ENCODE peak calls at places on chromosome 9, in six cellular contexts. One of them, this sample, is unnamed.

GRCh38 chr9:94805585-94805984 is 79.1 kb downstream of the AOPEP start:
- DNase-seq in HL-60: peak
- DNase-seq in HFF-Myc: peak
- DNase-seq in cardiac fibroblast: peak
- DNase-seq in left lung: no peak
- DNase-seq in astrocyte: peak
- DNase-seq in this sample: no peak

GRCh38 chr9:99762470-99762869 is 59.2 kb upstream of the NR4A3 start:
- DNase-seq in HL-60: no peak
- DNase-seq in HFF-Myc: no peak
- DNase-seq in cardiac fibroblast: no peak
- DNase-seq in left lung: no peak
- DNase-seq in astrocyte: no peak
- DNase-seq in this sample: peak

GRCh38 chr9:130263601-130264413 is 1.8 kb upstream of the HMCN2 start:
- DNase-seq in HL-60: no peak
- DNase-seq in HFF-Myc: no peak
- DNase-seq in cardiac fibroblast: peak
- DNase-seq in left lung: no peak
- DNase-seq in astrocyte: peak
- DNase-seq in this sample: no peak

GRCh38 chr9:34580358-34580757 is 9.2 kb downstream of the CNTFR start:
- DNase-seq in HL-60: no peak
- DNase-seq in HFF-Myc: no peak
- DNase-seq in cardiac fibroblast: no peak
- DNase-seq in left lung: no peak
- DNase-seq in astrocyte: no peak
- DNase-seq in this sample: no peak

GRCh38 chr9:71911908-71912325 is 478 bp downstream of the C9orf85 start:
- DNase-seq in HL-60: no peak
- DNase-seq in HFF-Myc: peak
- DNase-seq in cardiac fibroblast: no peak
- DNase-seq in left lung: no peak
- DNase-seq in astrocyte: peak
- DNase-seq in this sample: no peak

GRCh38 chr9:129596541-129597328 is 24.2 kb downstream of the C9orf50 start:
- DNase-seq in HL-60: no peak
- DNase-seq in HFF-Myc: no peak
- DNase-seq in cardiac fibroblast: peak
- DNase-seq in left lung: peak
- DNase-seq in astrocyte: peak
- DNase-seq in this sample: no peak

GRCh38 chr9:78280982-78281668 is 15.8 kb upstream of the PSAT1 start:
- DNase-seq in HL-60: peak
- DNase-seq in HFF-Myc: no peak
- DNase-seq in cardiac fibroblast: peak
- DNase-seq in left lung: peak
- DNase-seq in astrocyte: peak
- DNase-seq in this sample: no peak

GRCh38 chr9:90974007-90974406 is 172.4 kb downstream of the SYK start:
- DNase-seq in HL-60: no peak
- DNase-seq in HFF-Myc: no peak
- DNase-seq in cardiac fibroblast: peak
- DNase-seq in left lung: no peak
- DNase-seq in astrocyte: peak
- DNase-seq in this sample: no peak

GRCh38 chr9:109027176-109027575 is 13.9 kb upstream of the CTNNAL1 start:
- DNase-seq in HL-60: no peak
- DNase-seq in HFF-Myc: no peak
- DNase-seq in cardiac fibroblast: no peak
- DNase-seq in left lung: no peak
- DNase-seq in astrocyte: peak
- DNase-seq in this sample: no peak

GRCh38 chr9:136242908-136243525 is 2.6 kb downstream of the QSOX2 start:
- DNase-seq in HL-60: peak
- DNase-seq in HFF-Myc: no peak
- DNase-seq in cardiac fibroblast: peak
- DNase-seq in left lung: no peak
- DNase-seq in astrocyte: no peak
- DNase-seq in this sample: no peak

GRCh38 chr9:84310903-84311302 is 29.7 kb downstream of the SLC28A3 start:
- DNase-seq in HL-60: no peak
- DNase-seq in HFF-Myc: no peak
- DNase-seq in cardiac fibroblast: no peak
- DNase-seq in left lung: no peak
- DNase-seq in astrocyte: no peak
- DNase-seq in this sample: no peak

GRCh38 chr9:16726023-16726422 is 144.4 kb downstream of the BNC2 start:
- DNase-seq in HL-60: no peak
- DNase-seq in HFF-Myc: no peak
- DNase-seq in cardiac fibroblast: peak
- DNase-seq in left lung: no peak
- DNase-seq in astrocyte: peak
- DNase-seq in this sample: no peak
- TF ChIP-seq CTCF in HL-60: no peak
- TF ChIP-seq CTCF in HFF-Myc: no peak
- TF ChIP-seq CTCF in cardiac fibroblast: no peak
- TF ChIP-seq CTCF in left lung: no peak
- TF ChIP-seq CTCF in astrocyte: peak
- TF ChIP-seq CTCF in this sample: no peak

GRCh38 chr9:131539223-131539923 is 6.0 kb upstream of the PRRT1B start:
- DNase-seq in HL-60: no peak
- DNase-seq in HFF-Myc: no peak
- DNase-seq in cardiac fibroblast: no peak
- DNase-seq in left lung: no peak
- DNase-seq in astrocyte: no peak
- DNase-seq in this sample: no peak

GRCh38 chr9:131545786-131546335 is 538 bp downstream of the PRRT1B start:
- DNase-seq in HL-60: no peak
- DNase-seq in HFF-Myc: no peak
- DNase-seq in cardiac fibroblast: no peak
- DNase-seq in left lung: no peak
- DNase-seq in astrocyte: no peak
- DNase-seq in this sample: no peak

GRCh38 chr9:131546336-131547084 is 1.2 kb downstream of the PRRT1B start:
- DNase-seq in HL-60: no peak
- DNase-seq in HFF-Myc: no peak
- DNase-seq in cardiac fibroblast: no peak
- DNase-seq in left lung: no peak
- DNase-seq in astrocyte: no peak
- DNase-seq in this sample: no peak

GRCh38 chr9:131543141-131543540 is 2.2 kb upstream of the PRRT1B start:
- DNase-seq in HL-60: no peak
- DNase-seq in HFF-Myc: no peak
- DNase-seq in cardiac fibroblast: no peak
- DNase-seq in left lung: no peak
- DNase-seq in astrocyte: no peak
- DNase-seq in this sample: no peak

GRCh38 chr9:131545003-131545785 is at the start of gene PRRT1B:
- DNase-seq in HL-60: no peak
- DNase-seq in HFF-Myc: no peak
- DNase-seq in cardiac fibroblast: no peak
- DNase-seq in left lung: peak
- DNase-seq in astrocyte: no peak
- DNase-seq in this sample: no peak
- H3K4me3 ChIP-seq in HL-60: no peak
- H3K4me3 ChIP-seq in HFF-Myc: no peak
- H3K4me3 ChIP-seq in cardiac fibroblast: no peak
- H3K4me3 ChIP-seq in left lung: peak
- H3K4me3 ChIP-seq in astrocyte: no peak
- H3K4me3 ChIP-seq in this sample: no peak

DNA sequence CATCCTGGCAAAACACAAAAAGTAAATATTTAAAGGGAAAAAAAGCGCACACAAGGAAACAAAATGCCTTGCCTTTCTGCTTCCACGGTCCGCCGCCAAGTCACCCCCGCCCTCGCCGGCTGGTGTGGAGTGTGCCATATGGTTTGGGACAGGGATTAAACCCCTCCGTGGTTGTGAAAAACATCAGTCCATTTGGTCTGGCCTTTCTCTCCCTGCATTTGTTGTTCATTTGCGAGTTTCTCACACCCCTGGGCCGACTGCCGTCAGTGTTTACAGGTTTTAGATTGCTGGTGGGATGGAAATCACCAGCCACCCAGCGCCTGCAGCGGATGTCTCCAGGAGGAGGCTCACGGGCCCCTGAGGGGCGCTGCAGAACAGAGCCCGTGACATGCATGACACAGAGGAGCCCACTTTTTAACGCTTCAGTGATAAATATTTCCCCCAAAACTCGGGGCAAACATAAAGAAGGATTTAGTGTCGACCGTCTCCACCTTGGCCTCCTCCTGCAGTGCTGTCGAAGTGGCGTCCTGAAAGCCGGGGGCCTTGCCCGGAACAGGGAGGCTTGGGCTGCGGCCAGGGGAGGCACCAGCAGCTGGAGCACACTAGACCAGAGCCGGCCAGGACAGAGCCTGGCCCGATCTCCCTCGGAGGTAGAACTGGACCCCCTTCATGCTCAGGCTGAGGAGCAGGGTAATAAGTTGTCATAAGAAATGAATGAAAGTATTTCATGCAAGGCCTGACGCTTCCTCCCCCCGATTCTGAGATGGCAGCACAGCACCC is 161.4 kb downstream of the HSD17B3 start:
- DNase-seq in HL-60: no peak
- DNase-seq in HFF-Myc: no peak
- DNase-seq in cardiac fibroblast: no peak
- DNase-seq in left lung: no peak
- DNase-seq in astrocyte: no peak
- DNase-seq in this sample: no peak
- TF ChIP-seq CTCF in HL-60: no peak
- TF ChIP-seq CTCF in HFF-Myc: no peak
- TF ChIP-seq CTCF in cardiac fibroblast: no peak
- TF ChIP-seq CTCF in left lung: no peak
- TF ChIP-seq CTCF in astrocyte: no peak
- TF ChIP-seq CTCF in this sample: no peak

DNA sequence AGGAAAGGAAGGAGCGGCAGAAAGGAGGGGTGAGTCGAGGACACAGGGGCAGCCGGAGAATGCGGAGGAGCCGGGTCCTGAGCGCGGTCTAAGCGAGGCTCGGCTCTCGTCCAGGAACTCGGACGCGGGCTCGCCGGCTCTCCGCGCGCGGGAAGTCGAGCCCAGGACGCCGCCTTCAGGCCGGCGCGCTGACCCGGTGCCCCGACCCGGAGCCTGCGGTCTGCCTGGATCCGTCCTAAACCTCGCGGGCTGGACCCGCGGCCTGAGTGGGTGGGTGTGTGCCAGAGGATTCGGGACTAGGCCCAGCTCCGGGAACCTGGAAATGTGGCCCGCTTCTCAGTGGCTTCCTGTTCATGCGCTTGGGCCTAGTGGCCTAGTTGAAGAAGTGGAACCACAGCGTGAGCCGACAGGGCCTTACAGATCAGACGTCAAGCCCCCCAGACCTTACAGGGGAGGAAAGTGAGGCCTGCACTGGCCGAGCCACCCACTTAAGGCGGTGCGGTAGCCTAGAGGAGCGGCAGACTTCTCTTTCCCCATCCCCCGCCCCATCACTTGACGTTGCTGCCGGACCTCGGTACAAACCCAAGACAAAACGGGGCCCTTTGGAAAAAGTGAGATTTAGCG is 1.2 kb downstream of the CDKN2B-AS1 start:
- DNase-seq in HL-60: no peak
- DNase-seq in HFF-Myc: no peak
- DNase-seq in cardiac fibroblast: peak
- DNase-seq in left lung: peak
- DNase-seq in astrocyte: peak
- DNase-seq in this sample: no peak
- H3K4me3 ChIP-seq in HL-60: peak
- H3K4me3 ChIP-seq in HFF-Myc: peak
- H3K4me3 ChIP-seq in cardiac fibroblast: peak
- H3K4me3 ChIP-seq in left lung: peak
- H3K4me3 ChIP-seq in astrocyte: peak
- H3K4me3 ChIP-seq in this sample: peak

DNA sequence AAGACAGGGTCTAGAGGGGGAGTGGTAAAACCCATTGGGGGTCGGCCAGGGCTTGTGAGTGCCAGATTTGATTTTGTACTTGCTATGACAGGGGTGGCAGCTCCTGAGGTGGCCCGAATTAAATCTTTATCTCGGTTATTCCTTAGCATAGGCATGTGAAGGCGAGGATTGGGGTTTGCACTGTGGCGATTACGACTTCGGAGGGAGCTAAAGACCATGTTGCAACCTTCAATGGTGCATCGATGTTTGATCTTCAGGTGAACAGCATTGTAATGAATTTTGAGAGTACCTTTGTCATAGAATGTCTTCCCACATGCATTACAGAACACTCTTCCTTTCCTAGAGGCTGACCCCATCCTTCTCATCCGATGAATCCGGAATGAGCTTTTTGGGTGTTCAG is 433.9 kb downstream of the BNC2 start:
- DNase-seq in HL-60: no peak
- DNase-seq in HFF-Myc: no peak
- DNase-seq in cardiac fibroblast: no peak
- DNase-seq in left lung: no peak
- DNase-seq in astrocyte: no peak
- DNase-seq in this sample: no peak
- TF ChIP-seq CTCF in HL-60: no peak
- TF ChIP-seq CTCF in HFF-Myc: no peak
- TF ChIP-seq CTCF in cardiac fibroblast: no peak
- TF ChIP-seq CTCF in left lung: no peak
- TF ChIP-seq CTCF in astrocyte: no peak
- TF ChIP-seq CTCF in this sample: no peak

GRCh38 chr9:35904338-35904737 is 1.7 kb upstream of the HRCT1 start:
- DNase-seq in HL-60: no peak
- DNase-seq in HFF-Myc: no peak
- DNase-seq in cardiac fibroblast: no peak
- DNase-seq in left lung: no peak
- DNase-seq in astrocyte: no peak
- DNase-seq in this sample: no peak

GRCh38 chr9:35906923-35907699 is 1.1 kb downstream of the HRCT1 start:
- DNase-seq in HL-60: no peak
- DNase-seq in HFF-Myc: no peak
- DNase-seq in cardiac fibroblast: peak
- DNase-seq in left lung: peak
- DNase-seq in astrocyte: peak
- DNase-seq in this sample: no peak

GRCh38 chr9:35903049-35903448 is 3.0 kb upstream of the HRCT1 start:
- DNase-seq in HL-60: peak
- DNase-seq in HFF-Myc: peak
- DNase-seq in cardiac fibroblast: peak
- DNase-seq in left lung: no peak
- DNase-seq in astrocyte: peak
- DNase-seq in this sample: peak

GRCh38 chr9:35905912-35906679 is at the start of gene HRCT1:
- DNase-seq in HL-60: no peak
- DNase-seq in HFF-Myc: peak
- DNase-seq in cardiac fibroblast: peak
- DNase-seq in left lung: peak
- DNase-seq in astrocyte: peak
- DNase-seq in this sample: no peak

GRCh38 chr9:35904966-35905781 is 828 bp upstream of the HRCT1 start:
- DNase-seq in HL-60: no peak
- DNase-seq in HFF-Myc: no peak
- DNase-seq in cardiac fibroblast: peak
- DNase-seq in left lung: no peak
- DNase-seq in astrocyte: peak
- DNase-seq in this sample: no peak
- H3K4me3 ChIP-seq in HL-60: no peak
- H3K4me3 ChIP-seq in HFF-Myc: no peak
- H3K4me3 ChIP-seq in cardiac fibroblast: no peak
- H3K4me3 ChIP-seq in left lung: no peak
- H3K4me3 ChIP-seq in astrocyte: no peak
- H3K4me3 ChIP-seq in this sample: no peak

This sample was measured in GM12864.